ENCODE peak calls at places on chromosomes 3 and 15, in five cellular contexts. J is esophagus muscularis mucosa, O is left cardiac atrium, C is GM06990, T is brain microvascular endothelial cell. U is an unnamed sample.

GRCh38 chr3:13509816-13510192 is 29.7 kb downstream of the HDAC11 start:
- DNase-seq in J (no peak), O (no peak), C (no peak), T (no peak), U (no peak)

GRCh38 chr15:67381416-67382045 is 126.9 kb downstream of the IQCH start:
- DNase-seq in J (no peak), C (no peak), T (no peak), O (no peak), U (no peak)

GRCh38 chr15:99059010-99059981 is 45.6 kb upstream of the SYNM start:
- DNase-seq in C (peak; percentile 64), O (peak; percentile 86), J (peak; percentile 96), T (peak; percentile 61), U (peak; percentile 90)

GRCh38 chr3:150105886-150106612 is 135.4 kb upstream of the PFN2 start:
- DNase-seq in J (no peak), C (no peak), O (no peak), T (no peak), U (no peak)

GRCh38 chr3:124034016-124034808 is 42.3 kb upstream of the ROPN1 start:
- DNase-seq in T (no peak), J (peak; percentile 91), C (peak; percentile 6), O (peak; percentile 23), U (no peak)

GRCh38 chr15:69991493-69991892 is 106.2 kb downstream of the TLE3 start:
- DNase-seq in T (no peak), J (no peak), O (no peak), C (no peak), U (no peak)

GRCh38 chr3:195751584-195751983 is 30.8 kb downstream of the MUC20 start:
- DNase-seq in C (no peak), O (peak; percentile 1), J (no peak), T (no peak), U (no peak)

GRCh38 chr3:25723802-25724201 is 59.1 kb upstream of the TOP2B start:
- DNase-seq in C (no peak), T (no peak), J (no peak), O (no peak), U (no peak)

GRCh38 chr15:77333166-77333565 is 86.7 kb downstream of the PEAK1 start:
- DNase-seq in J (no peak), T (no peak), O (no peak), C (no peak), U (no peak)

GRCh38 chr3:129697229-129697970 is 90.9 kb upstream of the PLXND1 start:
- DNase-seq in C (no peak), T (no peak), O (no peak), J (no peak), U (no peak)

GRCh38 chr3:190319660-190320059 is 2.6 kb downstream of the CLDN1 start:
- DNase-seq in J (no peak), O (no peak), C (no peak), T (no peak), U (no peak)

GRCh38 chr3:114452176-114452744 is 158.4 kb downstream of the TIGIT start:
- DNase-seq in T (no peak), J (no peak), C (no peak), O (no peak), U (no peak)

GRCh38 chr3:53114011-53114400 is 16.2 kb downstream of the RFT1 start:
- DNase-seq in O (peak; percentile 82), T (peak; percentile 73), J (peak; percentile 96), C (peak; percentile 30), U (peak; percentile 89)

GRCh38 chr3:93981649-93982048 is 1.7 kb downstream of the ARL13B start:
- DNase-seq in J (no peak), O (no peak), C (no peak), T (no peak), U (no peak)